ENCODE peak calls at places on chromosomes 3 and 15, in ten cellular contexts. U is fibroblast of mammary gland, B is GM23338, J is stomach, F is adipocyte, K is H7, N is fibroblast of lung, I is uterus, L is neural progenitor cell, Y is adrenal gland. O is an unnamed sample.

GRCh38 chr3:139157161-139157932 is 112.7 kb upstream of the PRR23C start:
- DNase-seq in F (no peak), J (no peak), I (no peak), N (no peak), U (no peak), K (peak), Y (no peak), B (no peak), L (peak), O (no peak)

GRCh38 chr15:61668444-61668843 is 391.8 kb downstream of the VPS13C start:
- DNase-seq in N (no peak), Y (no peak), J (no peak), I (no peak), K (no peak), L (no peak), F (no peak), U (no peak), B (no peak), O (peak)

GRCh38 chr3:138113309-138113708 is 2.1 kb downstream of the DZIP1L start:
- DNase-seq in N (peak), J (no peak), U (no peak), Y (no peak), K (peak), I (no peak), F (peak), L (peak), B (peak), O (no peak)

GRCh38 chr3:36456784-36457183 is 76.5 kb downstream of the STAC start:
- DNase-seq in F (no peak), U (no peak), N (no peak), L (no peak), Y (no peak), B (no peak), I (no peak), K (no peak), J (no peak), O (no peak)

GRCh38 chr3:83224101-83224868 is 1462.8 kb upstream of the GBE1 start:
- DNase-seq in Y (no peak), N (peak), U (no peak), F (peak), J (no peak), K (no peak), B (no peak), I (no peak), L (no peak), O (no peak)

GRCh38 chr3:155323063-155323666 is 29.7 kb upstream of the STRIT1 start:
- DNase-seq in J (no peak), Y (no peak), I (no peak), K (peak), B (peak), L (peak), F (peak), N (peak), U (peak), O (no peak)

GRCh38 chr3:61777483-61777882 is 216.1 kb downstream of the PTPRG start:
- DNase-seq in F (no peak), N (no peak), I (no peak), L (no peak), K (no peak), U (no peak), B (no peak), J (no peak), Y (no peak), O (no peak)

GRCh38 chr3:128275316-128276150 is 122.3 kb downstream of the EEFSEC start:
- DNase-seq in B (no peak), U (no peak), Y (no peak), J (no peak), N (peak), L (no peak), I (no peak), K (peak), F (no peak), O (no peak)

GRCh38 chr3:5298453-5298852 is 110.9 kb downstream of the EDEM1 start:
- DNase-seq in J (no peak), L (no peak), F (no peak), I (no peak), B (no peak), K (no peak), N (no peak), U (no peak), Y (no peak), O (no peak)

GRCh38 chr15:58457466-58457965 is 25.7 kb downstream of the LIPC start:
- DNase-seq in B (no peak), F (peak), I (no peak), J (no peak), N (peak), K (no peak), U (peak), L (no peak), Y (no peak), O (no peak)

GRCh38 chr3:13837751-13838150 is 42.1 kb downstream of the WNT7A start:
- DNase-seq in U (no peak), B (no peak), L (no peak), N (no peak), Y (no peak), J (no peak), F (no peak), K (no peak), I (no peak), O (no peak)

GRCh38 chr15:29089731-29090616 is 179.6 kb downstream of the NSMCE3 start:
- DNase-seq in F (peak), I (no peak), U (peak), N (peak), Y (no peak), K (peak), L (peak), J (no peak), B (peak), O (no peak)

GRCh38 chr15:58362262-58362922 is 69.4 kb upstream of the LIPC start:
- DNase-seq in Y (no peak), N (no peak), L (no peak), F (no peak), B (no peak), I (no peak), K (no peak), J (no peak), U (no peak), O (no peak)

GRCh38 chr3:55692295-55692957 is 205.3 kb upstream of the WNT5A start:
- DNase-seq in B (no peak), J (no peak), U (no peak), N (no peak), F (no peak), I (no peak), L (no peak), Y (no peak), K (no peak), O (no peak)

GRCh38 chr15:35289029-35289617 is 204.0 kb upstream of the NANOGP8 start:
- DNase-seq in K (peak), I (peak), J (no peak), Y (no peak), L (peak), N (peak), U (peak), F (peak), B (peak), O (no peak)

GRCh38 chr15:33031324-33031736 is 163.2 kb downstream of the FMN1 start:
- DNase-seq in L (no peak), I (no peak), F (peak), K (no peak), N (peak), Y (no peak), B (no peak), J (no peak), U (peak), O (no peak)

GRCh38 chr3:160869825-160870224 is 113.8 kb downstream of the PPM1L start:
- DNase-seq in I (no peak), J (no peak), N (no peak), Y (peak), F (peak), B (no peak), L (no peak), U (no peak), K (no peak), O (peak)

GRCh38 chr15:50055333-50056278 is 63.4 kb downstream of the ATP8B4 start:
- DNase-seq in I (no peak), N (peak), U (peak), F (peak), Y (no peak), J (no peak), L (no peak), B (no peak), K (no peak), O (no peak)

GRCh38 chr3:66989860-66990696 is 8.0 kb upstream of the KBTBD8 start:
- DNase-seq in K (no peak), J (no peak), B (peak), F (no peak), U (peak), N (peak), I (no peak), L (no peak), Y (no peak), O (no peak)

GRCh38 chr3:24185738-24186384 is 240.8 kb downstream of the NR1D2 start:
- DNase-seq in F (peak), B (peak), L (peak), I (peak), J (peak), U (peak), K (peak), N (peak), Y (peak), O (peak)

GRCh38 chr3:87035339-87035738 is 44.4 kb upstream of the VGLL3 start:
- DNase-seq in J (no peak), N (peak), F (no peak), I (no peak), K (no peak), B (no peak), Y (no peak), L (no peak), U (no peak), O (no peak)

GRCh38 chr3:90054306-90054705 is 946.9 kb downstream of the EPHA3 start:
- DNase-seq in L (no peak), Y (no peak), N (no peak), B (no peak), K (no peak), I (no peak), F (peak), U (no peak), J (no peak), O (no peak)

GRCh38 chr3:71428841-71429609 is 154.5 kb downstream of the FOXP1 start:
- DNase-seq in B (no peak), F (no peak), N (peak), Y (peak), J (no peak), I (peak), K (no peak), L (no peak), U (peak), O (no peak)

GRCh38 chr3:50090985-50091384 is 2.3 kb downstream of the RBM5 start:
- DNase-seq in J (no peak), B (no peak), N (no peak), L (no peak), F (peak), K (no peak), I (no peak), U (no peak), Y (no peak), O (no peak)
- H3K4me3 ChIP-seq in J (peak), B (peak), N (peak), L (no peak), F (peak), K (no peak), I (no peak), U (no peak), Y (no peak), O (peak)

GRCh38 chr3:31241533-31241932 is 291.2 kb upstream of the STT3B start:
- DNase-seq in I (no peak), B (no peak), F (no peak), J (no peak), L (no peak), U (no peak), Y (no peak), N (no peak), K (no peak), O (no peak)

GRCh38 chr3:31240894-31241293 is 291.8 kb upstream of the STT3B start:
- DNase-seq in B (no peak), I (no peak), F (no peak), N (no peak), Y (no peak), J (no peak), K (no peak), L (no peak), U (no peak), O (no peak)

GRCh38 chr3:31242026-31242455 is 290.7 kb upstream of the STT3B start:
- DNase-seq in U (no peak), I (no peak), Y (no peak), N (no peak), K (no peak), F (no peak), L (no peak), J (no peak), B (no peak), O (no peak)

GRCh38 chr3:31240466-31240865 is 292.3 kb upstream of the STT3B start:
- DNase-seq in L (no peak), I (no peak), B (no peak), K (no peak), N (no peak), J (no peak), F (no peak), U (no peak), Y (no peak), O (no peak)

DNA sequence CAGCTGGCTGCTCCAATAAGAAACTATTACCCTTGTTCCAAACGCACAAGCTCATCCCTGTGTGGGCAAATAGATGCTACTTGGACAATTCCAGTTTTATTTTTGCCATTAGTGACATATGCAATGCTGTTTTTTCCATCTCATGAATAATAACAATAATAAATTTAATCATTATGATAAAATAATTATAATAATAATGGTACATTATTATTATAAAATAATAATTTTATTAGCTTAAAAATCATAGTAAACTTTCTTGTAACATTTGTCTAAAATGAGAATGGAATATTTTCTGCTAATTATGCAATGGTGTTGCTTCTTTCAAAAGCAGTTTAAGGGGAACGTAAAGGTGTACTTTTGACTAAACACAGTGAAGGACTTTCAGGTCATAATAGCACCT is 290.2 kb upstream of the STT3B start:
- DNase-seq in N (no peak), J (no peak), U (no peak), I (no peak), F (no peak), L (no peak), K (no peak), B (no peak), Y (no peak), O (no peak)
- H3K4me3 ChIP-seq in N (no peak), J (no peak), U (no peak), I (no peak), F (no peak), L (no peak), K (no peak), B (no peak), Y (no peak), O (no peak)

DNA sequence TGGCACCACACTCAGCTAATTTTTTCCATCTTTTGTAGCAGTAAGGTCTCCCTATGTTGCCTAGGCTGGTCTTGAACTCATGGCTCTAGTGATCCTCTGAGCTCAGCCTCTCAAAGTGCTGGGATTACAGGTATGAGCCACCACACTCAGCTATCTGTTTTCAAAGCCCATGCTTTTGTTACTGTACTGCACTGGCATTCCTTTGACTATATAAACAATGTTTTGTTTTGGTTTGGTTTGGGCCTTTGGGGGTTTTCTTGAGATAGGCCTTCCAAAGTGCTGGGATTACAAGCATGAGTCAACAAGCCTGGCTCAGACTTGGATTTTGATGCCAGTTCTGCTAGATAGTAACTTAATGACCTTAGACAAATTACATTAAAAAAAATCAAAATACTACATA is 89.7 kb upstream of the GK5 start:
- DNase-seq in L (no peak), Y (no peak), J (no peak), U (peak), F (peak), N (peak), B (peak), I (no peak), K (no peak), O (no peak)
- H3K4me3 ChIP-seq in L (no peak), Y (no peak), J (no peak), U (no peak), F (no peak), N (no peak), B (no peak), I (no peak), K (no peak), O (no peak)

DNA sequence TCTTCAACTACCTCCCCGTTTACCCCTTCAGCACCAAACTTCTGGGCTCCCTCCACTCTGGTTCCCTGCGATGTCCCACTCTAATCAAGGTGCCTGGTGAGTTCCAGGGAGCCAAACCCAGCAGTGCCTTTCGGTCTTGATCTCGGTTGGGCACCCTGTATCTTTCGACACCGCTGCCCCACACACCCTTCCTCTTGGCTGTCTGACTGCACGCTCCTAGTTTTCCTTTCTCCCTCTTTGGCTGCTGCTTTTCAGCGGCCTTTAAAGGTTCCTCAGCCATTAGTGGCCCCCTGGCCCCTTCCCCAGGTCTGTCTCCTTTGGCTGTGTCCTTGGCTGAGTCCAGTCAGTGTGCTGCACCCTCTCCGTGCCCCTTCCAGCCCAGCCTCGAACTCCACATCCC is 784 bp downstream of the TTLL3 start:
- DNase-seq in I (no peak), B (no peak), K (no peak), F (no peak), U (no peak), N (no peak), Y (no peak), L (no peak), J (no peak), O (no peak)
- H3K4me3 ChIP-seq in I (peak), B (peak), K (peak), F (peak), U (peak), N (peak), Y (peak), L (peak), J (peak), O (peak)

GRCh38 chr15:74844319-74845207 is 1.6 kb upstream of the ULK3 start:
- DNase-seq in K (peak), L (peak), U (no peak), I (no peak), J (no peak), Y (no peak), B (no peak), F (no peak), N (no peak), O (peak)

GRCh38 chr15:74842581-74843444 is at the start of gene ULK3:
- DNase-seq in U (peak), N (peak), F (peak), B (peak), L (peak), J (peak), I (peak), K (peak), Y (peak), O (peak)

GRCh38 chr15:74843445-74843828 is 481 bp upstream of the ULK3 start:
- DNase-seq in Y (no peak), B (no peak), J (no peak), K (no peak), F (no peak), I (no peak), U (no peak), N (no peak), L (no peak), O (no peak)

GRCh38 chr15:74845208-74845568 is 2.2 kb upstream of the ULK3 start:
- DNase-seq in L (no peak), K (no peak), F (no peak), U (no peak), J (no peak), I (no peak), N (no peak), Y (no peak), B (no peak), O (no peak)

GRCh38 chr15:74843891-74844299 is 939 bp upstream of the ULK3 start:
- DNase-seq in B (no peak), Y (no peak), N (no peak), K (peak), L (peak), I (peak), U (no peak), F (no peak), J (no peak), O (no peak)
- H3K4me3 ChIP-seq in B (peak), Y (no peak), N (peak), K (no peak), L (peak), I (no peak), U (no peak), F (peak), J (peak), O (no peak)

GRCh38 chr3:133578548-133579191 is 5.2 kb downstream of the CDV3 start:
- DNase-seq in N (peak), F (peak), J (no peak), U (peak), B (peak), Y (no peak), K (peak), L (peak), I (no peak), O (no peak)

GRCh38 chr3:133573629-133574194 is at the start of gene CDV3:
- DNase-seq in F (no peak), B (peak), U (no peak), J (no peak), L (peak), Y (no peak), I (peak), K (peak), N (no peak), O (no peak)

GRCh38 chr3:133574260-133574881 is 885 bp downstream of the CDV3 start:
- DNase-seq in Y (peak), N (peak), L (peak), K (peak), B (peak), F (peak), J (peak), U (peak), I (peak), O (peak)

GRCh38 chr3:133575121-133575520 is 1.6 kb downstream of the CDV3 start:
- DNase-seq in K (no peak), B (no peak), F (peak), U (no peak), L (no peak), Y (no peak), I (no peak), N (no peak), J (no peak), O (no peak)

DNA sequence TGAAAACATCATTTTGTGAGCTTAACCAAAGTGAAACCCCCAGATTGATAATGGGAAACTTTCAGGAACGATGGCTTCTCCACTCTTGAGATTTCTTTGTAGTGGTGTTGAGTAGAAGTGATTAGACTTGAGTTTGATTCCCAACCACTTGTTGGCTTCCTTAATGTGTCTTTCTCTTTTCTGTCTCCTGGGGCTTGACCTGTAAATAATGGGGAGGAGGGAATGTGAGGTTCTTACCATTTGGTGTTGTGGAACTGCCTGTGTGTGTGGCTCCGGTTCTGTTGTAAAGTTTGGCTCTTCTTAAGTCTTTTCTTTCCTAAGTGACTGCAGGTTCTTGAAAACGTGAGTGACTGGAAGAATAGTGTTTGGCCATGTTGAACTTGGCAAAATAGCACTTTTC is 2.7 kb downstream of the CDV3 start:
- DNase-seq in K (no peak), I (no peak), U (no peak), L (no peak), Y (no peak), J (no peak), F (no peak), B (no peak), N (peak), O (no peak)
- H3K4me3 ChIP-seq in K (no peak), I (no peak), U (peak), L (peak), Y (no peak), J (peak), F (peak), B (peak), N (peak), O (peak)